ENCODE peak calls at places on chromosomes 12 and 14, in eight cellular contexts. K is RWPE2, R is PC-3, C is pancreas, T is NB4, F is lower leg skin, Y is ovary, M is left lung. B is an unnamed sample.
A peak's percentile ranks its signal among the peaks of the same experiment; 100 is the strongest.

GRCh38 chr12:15729097-15729496 is 60.1 kb downstream of the EPS8 start:
- DNase-seq in R (no peak), K (no peak), T (no peak), C (no peak), M (no peak), Y (no peak), F (no peak), B (no peak)

GRCh38 chr12:84840356-84840755 is 72.2 kb downstream of the SLC6A15 start:
- DNase-seq in Y (no peak), M (no peak), R (no peak), K (no peak), F (no peak), T (no peak), C (no peak), B (no peak)

GRCh38 chr14:32372154-32372553 is 43.1 kb downstream of the AKAP6 start:
- DNase-seq in K (no peak), Y (no peak), R (peak; percentile 93), M (no peak), C (no peak), F (no peak), T (no peak), B (no peak)

GRCh38 chr14:32382704-32383103 is 53.6 kb downstream of the AKAP6 start:
- DNase-seq in T (no peak), R (peak; percentile 59), C (no peak), Y (no peak), F (no peak), M (no peak), K (no peak), B (peak; percentile 9)

GRCh38 chr14:55366271-55366670 is 45.4 kb downstream of the ATG14 start:
- DNase-seq in K (no peak), C (no peak), F (no peak), Y (no peak), R (peak; percentile 96), M (no peak), T (no peak), B (no peak)

GRCh38 chr14:42994001-42994736 is 1387.5 kb downstream of the LRFN5 start:
- DNase-seq in Y (no peak), R (peak; percentile 84), M (no peak), K (no peak), C (no peak), F (no peak), T (no peak), B (no peak)

GRCh38 chr12:24661657-24662096 is 287.2 kb downstream of the BCAT1 start:
- DNase-seq in F (peak; percentile 85), T (peak; percentile 54), C (no peak), M (peak; percentile 86), R (no peak), Y (no peak), K (no peak), B (no peak)

GRCh38 chr14:35268946-35269345 is 23.2 kb upstream of the PSMA6 start:
- DNase-seq in R (no peak), C (no peak), F (no peak), K (no peak), Y (no peak), T (no peak), M (no peak), B (no peak)

GRCh38 chr12:62724947-62725447 is 210.0 kb downstream of the PPM1H start:
- DNase-seq in F (no peak), R (peak; percentile 98), M (no peak), Y (peak; percentile 64), T (peak; percentile 73), C (no peak), K (peak; percentile 82), B (no peak)

GRCh38 chr14:96268426-96269358 is 12.7 kb downstream of the BDKRB1 start:
- DNase-seq in R (peak; percentile 81), T (peak; percentile 54), Y (peak; percentile 35), C (no peak), F (peak; percentile 92), K (peak; percentile 97), M (no peak), B (no peak)

GRCh38 chr12:124509676-124510300 is 57.6 kb downstream of the NCOR2 start:
- DNase-seq in T (peak; percentile 57), C (peak; percentile 84), Y (peak; percentile 72), K (peak; percentile 86), F (peak; percentile 93), R (no peak), M (no peak), B (no peak)

GRCh38 chr12:103272949-103273348 is 222.8 kb downstream of the C12orf42 start:
- DNase-seq in C (no peak), F (no peak), T (no peak), R (peak; percentile 24), K (no peak), M (no peak), Y (no peak), B (no peak)

GRCh38 chr14:68160779-68161546 is 341.4 kb downstream of the RAD51B start:
- DNase-seq in M (no peak), F (no peak), C (no peak), R (no peak), T (no peak), K (no peak), Y (no peak), B (no peak)

GRCh38 chr12:108649668-108650067 is 16.0 kb upstream of the SELPLG start:
- DNase-seq in T (no peak), M (no peak), C (no peak), F (peak; percentile 84), Y (no peak), K (no peak), R (peak; percentile 62), B (no peak)

GRCh38 chr12:94001691-94002090 is 146.7 kb upstream of the PLXNC1 start:
- DNase-seq in M (no peak), F (no peak), T (no peak), Y (no peak), R (no peak), K (no peak), C (no peak), B (no peak)

GRCh38 chr12:78719721-78720120 is 144.9 kb upstream of the SYT1 start:
- DNase-seq in K (no peak), T (no peak), F (no peak), R (no peak), C (no peak), M (no peak), Y (no peak), B (no peak)

GRCh38 chr14:61282746-61283145 is 1.6 kb upstream of the TMEM30B start:
- DNase-seq in R (peak; percentile 33), K (no peak), M (no peak), C (no peak), Y (no peak), T (no peak), F (peak; percentile 3), B (no peak)

GRCh38 chr12:92226036-92226661 is 80.5 kb upstream of the BTG1 start:
- DNase-seq in C (no peak), T (no peak), M (no peak), Y (no peak), F (no peak), R (no peak), K (no peak), B (no peak)

GRCh38 chr12:118980407-118981014 is 830 bp upstream of the SRRM4 start:
- DNase-seq in T (no peak), C (peak; percentile 54), Y (no peak), M (peak; percentile 63), F (no peak), R (no peak), K (no peak), B (peak; percentile 40)

DNA sequence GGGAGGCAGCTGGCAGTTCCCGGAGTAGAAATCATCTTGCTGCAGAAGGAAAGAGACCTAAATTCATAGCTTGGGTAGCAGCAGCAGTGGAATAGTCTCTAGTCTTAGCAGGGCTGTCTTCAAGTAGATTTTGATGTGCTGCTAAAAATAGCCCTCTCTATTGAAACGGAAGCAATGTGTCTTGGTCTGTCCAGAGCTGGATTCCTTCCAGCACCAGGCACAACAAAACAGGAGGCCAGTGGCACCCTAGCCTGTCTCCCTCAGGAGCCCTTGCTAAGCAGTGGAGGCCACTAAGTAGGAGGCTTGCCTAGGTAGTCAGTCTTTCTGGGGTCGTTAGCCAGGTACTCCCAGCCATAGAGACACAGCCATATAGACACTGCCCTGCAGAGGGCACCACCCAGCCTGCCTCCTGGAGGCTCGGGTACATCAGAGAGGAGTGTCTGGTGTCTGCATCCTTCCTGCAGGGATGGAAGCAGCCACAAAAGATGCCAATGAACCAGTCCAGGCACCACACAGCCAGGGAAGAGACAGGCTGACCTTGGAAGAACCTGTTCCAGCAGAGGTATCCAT is 97.5 kb downstream of the CRACR2A start:
- DNase-seq in C (no peak), K (no peak), Y (no peak), R (peak; percentile 42), T (peak; percentile 22), F (peak; percentile 56), M (no peak), B (peak; percentile 31)
- TF ChIP-seq CTCF in C (no peak), K (peak; percentile 38), Y (no peak), R (peak; percentile 60), T (peak; percentile 26), F (no peak), M (no peak), B (no peak)

DNA sequence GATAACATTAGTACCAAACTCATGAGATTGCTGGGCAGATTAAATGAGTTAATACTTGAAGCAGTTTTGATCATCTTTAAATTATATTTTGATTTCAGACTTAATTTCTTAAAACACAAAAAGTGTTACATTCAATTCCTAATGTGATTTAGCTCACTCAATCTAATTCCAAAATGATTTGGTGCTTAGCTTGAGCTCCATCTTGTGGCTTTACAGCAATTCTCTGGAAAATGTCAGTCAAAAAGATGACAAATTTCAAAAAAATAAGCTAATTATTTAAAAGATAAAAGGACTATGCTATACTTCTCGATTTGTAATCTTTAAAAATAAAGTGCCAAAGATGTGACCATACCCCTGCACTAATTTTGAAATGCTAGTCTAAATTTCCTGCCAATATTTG is 10.1 kb downstream of the LLPH start:
- DNase-seq in K (no peak), Y (no peak), T (no peak), R (no peak), M (no peak), C (no peak), F (no peak), B (no peak)
- TF ChIP-seq CTCF in K (peak; percentile 35), Y (no peak), T (peak; percentile 11), R (peak; percentile 30), M (no peak), C (no peak), F (no peak), B (no peak)

GRCh38 chr14:78325911-78326310 is 155.7 kb downstream of the NRXN3 start:
- DNase-seq in T (no peak), C (no peak), K (no peak), F (no peak), M (no peak), Y (no peak), R (no peak), B (no peak)

GRCh38 chr14:78324353-78324752 is 154.2 kb downstream of the NRXN3 start:
- DNase-seq in F (no peak), Y (no peak), R (no peak), T (no peak), C (no peak), M (no peak), K (no peak), B (no peak)

GRCh38 chr14:78327426-78328210 is 157.4 kb downstream of the NRXN3 start:
- DNase-seq in R (no peak), M (no peak), K (no peak), Y (no peak), C (no peak), T (no peak), F (no peak), B (no peak)
- TF ChIP-seq CTCF in R (no peak), M (no peak), K (no peak), Y (no peak), C (no peak), T (no peak), F (no peak), B (no peak)

DNA sequence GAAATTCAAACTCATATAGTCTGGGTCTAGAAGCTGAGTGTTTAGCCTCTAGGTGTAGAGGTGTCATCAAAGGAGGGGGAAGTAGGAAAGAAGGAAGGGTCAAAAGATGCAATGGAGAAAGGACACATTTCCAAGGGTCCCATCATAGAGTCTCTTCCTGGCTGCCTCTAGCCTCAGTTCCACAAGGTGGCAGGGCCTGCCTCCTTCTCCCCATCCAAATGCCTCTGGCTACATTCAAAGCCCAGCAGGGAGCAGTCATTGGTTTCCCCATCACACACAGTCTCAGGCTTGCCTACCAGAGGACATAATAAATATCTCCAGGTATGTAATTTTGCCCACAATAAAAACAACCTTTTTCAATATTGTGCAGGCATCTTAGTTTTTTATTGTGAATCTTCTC is 2.1 kb upstream of the CCT2 start:
- DNase-seq in T (peak; percentile 60), M (no peak), C (no peak), K (no peak), F (no peak), R (peak; percentile 38), Y (no peak), B (no peak)
- TF ChIP-seq CTCF in T (peak; percentile 32), M (no peak), C (no peak), K (peak; percentile 19), F (no peak), R (peak; percentile 15), Y (no peak), B (no peak)

B was measured in endothelial cell.